ENCODE peak calls at places on chromosome 1, in ten cellular contexts. X is HFF-Myc, T is astrocyte of the spinal cord, M is bronchial epithelial cell, R is cardiac muscle cell, A is heart left ventricle, B is neuronal stem cell, F is fibroblast of villous mesenchyme, Z is brain microvascular endothelial cell, D is LNCaP clone FGC. N is an unnamed sample.

GRCh38 chr1:10171105-10171767 is 39.1 kb upstream of the KIF1B start:
- DNase-seq in B (no peak), R (no peak), D (no peak), X (no peak), Z (no peak), F (peak; percentile 54), M (no peak), A (no peak), T (no peak), N (no peak)

GRCh38 chr1:98260839-98261238 is 340.0 kb upstream of the DPYD start:
- DNase-seq in D (no peak), R (no peak), Z (no peak), B (no peak), T (no peak), M (no peak), F (no peak), X (no peak), A (no peak), N (no peak)

GRCh38 chr1:86362807-86363206 is 33.3 kb downstream of the ODF2L start:
- DNase-seq in F (no peak), X (no peak), D (no peak), M (no peak), T (no peak), B (no peak), A (no peak), Z (no peak), R (no peak), N (no peak)

GRCh38 chr1:79100385-79100784 is 93.9 kb upstream of the ADGRL4 start:
- DNase-seq in B (no peak), R (no peak), A (no peak), D (no peak), F (peak; percentile 35), T (peak; percentile 89), M (peak; percentile 86), X (peak; percentile 14), Z (peak; percentile 74), N (no peak)

GRCh38 chr1:96880626-96881025 is 159.0 kb downstream of the PTBP2 start:
- DNase-seq in R (no peak), A (no peak), Z (no peak), F (no peak), B (no peak), T (peak; percentile 7), X (no peak), D (no peak), M (peak; percentile 23), N (no peak)

GRCh38 chr1:230130172-230130944 is 63.3 kb downstream of the GALNT2 start:
- DNase-seq in T (no peak), Z (no peak), F (no peak), D (no peak), X (no peak), B (no peak), A (no peak), R (peak; percentile 58), M (no peak), N (no peak)

GRCh38 chr1:231923461-231924132 is 297.0 kb downstream of the DISC1 start:
- DNase-seq in F (no peak), Z (no peak), M (no peak), B (no peak), T (peak; percentile 45), A (no peak), R (no peak), D (no peak), X (no peak), N (no peak)

GRCh38 chr1:158020877-158021630 is 27.6 kb downstream of the KIRREL1 start:
- DNase-seq in A (no peak), X (no peak), M (no peak), F (peak; percentile 65), Z (no peak), B (no peak), R (no peak), T (peak; percentile 50), D (no peak), N (no peak)

GRCh38 chr1:94119306-94119705 is 1.6 kb downstream of the ABCA4 start:
- DNase-seq in T (no peak), A (no peak), R (no peak), Z (no peak), M (no peak), X (no peak), B (no peak), F (no peak), D (no peak), N (no peak)

GRCh38 chr1:1359316-1359667 is 937 bp upstream of the MXRA8 start:
- DNase-seq in A (peak; percentile 21), R (no peak), X (no peak), B (no peak), T (peak; percentile 83), D (no peak), F (peak; percentile 79), M (no peak), Z (peak; percentile 52), N (no peak)

GRCh38 chr1:10210841-10211804 is 753 bp downstream of the KIF1B start:
- DNase-seq in B (peak; percentile 60), R (peak; percentile 75), A (peak; percentile 93), D (peak; percentile 91), Z (peak; percentile 89), M (peak; percentile 90), X (no peak), F (peak; percentile 86), T (peak; percentile 83), N (no peak)

GRCh38 chr1:7329868-7330615 is 441.1 kb upstream of the VAMP3 start:
- DNase-seq in R (no peak), F (no peak), Z (no peak), X (no peak), M (no peak), D (no peak), A (no peak), B (no peak), T (no peak), N (no peak)

GRCh38 chr1:174812026-174812425 is 187.7 kb upstream of the CACYBP start:
- DNase-seq in T (no peak), X (no peak), A (no peak), M (no peak), F (no peak), R (no peak), D (no peak), B (no peak), Z (no peak), N (no peak)

GRCh38 chr1:245858683-245859509 is 648.2 kb downstream of the SMYD3 start:
- DNase-seq in X (no peak), F (peak; percentile 53), R (no peak), M (peak; percentile 49), T (no peak), D (no peak), B (no peak), Z (no peak), A (no peak), N (no peak)

GRCh38 chr1:205360166-205360565 is 3.4 kb upstream of the KLHDC8A start:
- DNase-seq in A (no peak), F (no peak), X (no peak), M (no peak), Z (no peak), R (no peak), T (no peak), D (no peak), B (peak; percentile 73), N (no peak)

GRCh38 chr1:3772715-3773571 is at the start of gene SMIM1:
- DNase-seq in B (no peak), Z (no peak), A (no peak), X (no peak), D (no peak), T (no peak), R (no peak), F (peak; percentile 21), M (no peak), N (no peak)

GRCh38 chr1:240000634-240001033 is 91.0 kb upstream of the FMN2 start:
- DNase-seq in Z (peak; percentile 57), F (peak; percentile 64), T (peak; percentile 39), B (no peak), R (no peak), A (no peak), D (no peak), M (peak; percentile 40), X (no peak), N (no peak)

GRCh38 chr1:61183471-61184034 is 101.2 kb downstream of the NFIA start:
- DNase-seq in B (no peak), F (peak; percentile 45), M (peak; percentile 17), T (peak; percentile 58), X (no peak), A (peak; percentile 38), R (no peak), D (peak; percentile 91), Z (peak; percentile 42), N (no peak)
- H3K4me3 ChIP-seq in B (no peak overlapping the region), F (peak overlapping the region; percentile 19), M (peak overlapping the region; percentile 3), T (peak overlapping the region; percentile 3), X (no peak overlapping the region), A (peak overlapping the region; percentile 43), R (no peak overlapping the region), D (peak overlapping the region; percentile 55), Z (peak overlapping the region; percentile 10), N (no peak overlapping the region)

GRCh38 chr1:167086033-167086432 is 4.1 kb downstream of the GPA33 start:
- DNase-seq in R (no peak), F (no peak), D (no peak), B (no peak), T (no peak), Z (no peak), X (no peak), A (peak; percentile 18), M (no peak), N (no peak)
- H3K4me3 ChIP-seq in R (no peak overlapping the region), F (no peak overlapping the region), D (no peak overlapping the region), B (no peak overlapping the region), T (no peak overlapping the region), Z (no peak overlapping the region), X (no peak overlapping the region), A (no peak overlapping the region), M (no peak overlapping the region), N (no peak overlapping the region)

GRCh38 chr1:208242829-208243521 is 1.2 kb downstream of the PLXNA2 start:
- DNase-seq in R (peak; percentile 57), B (no peak), Z (no peak), A (no peak), T (no peak), X (no peak), F (peak; percentile 38), D (no peak), M (no peak), N (no peak)
- H3K4me3 ChIP-seq in R (peak overlapping the region; percentile 83), B (peak overlapping the region; percentile 63), Z (peak overlapping the region; percentile 85), A (peak overlapping the region; percentile 87), T (peak overlapping the region; percentile 77), X (peak overlapping the region; percentile 56), F (peak overlapping the region; percentile 81), D (peak overlapping the region; percentile 46), M (peak overlapping the region; percentile 86), N (peak overlapping the region; percentile 42)

GRCh38 chr1:25679170-25679569 is 62.6 kb downstream of the MAN1C1 start:
- DNase-seq in M (no peak), X (no peak), F (no peak), R (no peak), Z (no peak), T (no peak), B (no peak), A (no peak), D (no peak), N (no peak)

GRCh38 chr1:25675729-25676476 is 59.3 kb downstream of the MAN1C1 start:
- DNase-seq in B (no peak), X (no peak), F (no peak), T (no peak), A (no peak), M (no peak), D (no peak), R (no peak), Z (no peak), N (no peak)

GRCh38 chr1:25673962-25674928 is 57.7 kb downstream of the MAN1C1 start:
- DNase-seq in F (no peak), X (no peak), R (no peak), D (no peak), B (no peak), M (no peak), Z (no peak), T (no peak), A (no peak), N (no peak)

GRCh38 chr1:25677193-25677773 is 60.7 kb downstream of the MAN1C1 start:
- DNase-seq in X (no peak), M (no peak), T (no peak), A (no peak), F (no peak), B (no peak), R (no peak), D (no peak), Z (no peak), N (no peak)

GRCh38 chr1:25676488-25676887 is 59.9 kb downstream of the MAN1C1 start:
- DNase-seq in F (no peak), M (no peak), T (no peak), X (no peak), Z (no peak), B (no peak), A (peak; percentile 39), D (no peak), R (no peak), N (no peak)
- H3K4me3 ChIP-seq in F (no peak overlapping the region), M (no peak overlapping the region), T (no peak overlapping the region), X (no peak overlapping the region), Z (no peak overlapping the region), B (no peak overlapping the region), A (no peak overlapping the region), D (no peak overlapping the region), R (no peak overlapping the region), N (no peak overlapping the region)

N was measured in iPS DF 6.9.